ENCODE peak calls at places on chromosomes 5 and 9, in six cellular contexts. S is transverse colon, Y is esophagus squamous epithelium, V is ovary, O is heart left ventricle, H is tibial nerve. X is an unnamed sample. For H3K4me1, the result is how much of the 10 kb centered on the place peaks cover.

GRCh38 chr5:56900858-56901578 is 8.4 kb upstream of the SETD9 start:
- DNase-seq in Y (no peak), V (no peak), O (no peak), S (no peak), H (no peak), X (no peak)

GRCh38 chr5:170694911-170695310 is 88.6 kb upstream of the GABRP start:
- DNase-seq in Y (no peak), S (no peak), O (no peak), V (no peak), H (no peak), X (no peak)

GRCh38 chr5:142343531-142343930 is 18.7 kb upstream of the SPRY4 start:
- DNase-seq in O (no peak), V (no peak), Y (no peak), S (no peak), H (no peak), X (no peak)

GRCh38 chr9:136110082-136111061 is 8.3 kb downstream of the TMEM250 start:
- DNase-seq in V (peak), Y (no peak), O (no peak), S (no peak), H (no peak), X (no peak)

GRCh38 chr9:121354141-121354540 is 15.9 kb downstream of the STOM start:
- DNase-seq in O (no peak), Y (no peak), H (no peak), V (peak), S (peak), X (no peak)

GRCh38 chr9:136199391-136200288 is 5.3 kb downstream of the LHX3 start:
- DNase-seq in V (no peak), S (no peak), O (no peak), Y (no peak), H (no peak), X (no peak)

GRCh38 chr9:77943053-77943452 is 88.6 kb downstream of the GNAQ start:
- DNase-seq in V (no peak), O (no peak), H (no peak), S (no peak), Y (no peak), X (no peak)

GRCh38 chr5:5979362-5979760 is 399.0 kb downstream of the MED10 start:
- DNase-seq in H (no peak), Y (no peak), S (no peak), V (no peak), O (no peak), X (peak)

GRCh38 chr5:142245776-142246175 is 79.0 kb downstream of the SPRY4 start:
- DNase-seq in O (no peak), H (no peak), V (no peak), Y (no peak), S (no peak), X (no peak)

GRCh38 chr5:170857066-170857465 is 4.8 kb upstream of the RANBP17 start:
- DNase-seq in V (no peak), H (no peak), O (no peak), S (no peak), Y (no peak), X (no peak)

GRCh38 chr9:110452227-110452801 is 114.7 kb upstream of the TXNDC8 start:
- DNase-seq in V (no peak), H (no peak), O (no peak), S (no peak), Y (no peak), X (no peak)

GRCh38 chr5:37881359-37881758 is 41.5 kb upstream of the GDNF start:
- DNase-seq in Y (no peak), O (no peak), S (no peak), V (no peak), H (no peak), X (no peak)

GRCh38 chr5:167361841-167362240 is 929.6 kb upstream of the WWC1 start:
- DNase-seq in O (no peak), S (no peak), Y (no peak), V (no peak), H (no peak), X (no peak)

GRCh38 chr5:17156463-17156862 is 61.0 kb upstream of the BASP1 start:
- DNase-seq in O (no peak), S (no peak), H (no peak), Y (no peak), V (no peak), X (no peak)

GRCh38 chr5:74272019-74272775 is 368.3 kb downstream of the ENC1 start:
- DNase-seq in H (no peak), S (no peak), Y (no peak), O (no peak), V (no peak), X (no peak)

GRCh38 chr9:93064392-93065124 is 6.1 kb downstream of the SUSD3 start:
- DNase-seq in Y (peak), H (no peak), V (no peak), O (no peak), S (peak), X (no peak)

GRCh38 chr5:132478498-132478855 is 12.1 kb downstream of the IRF1 start:
- DNase-seq in H (no peak), V (no peak), Y (no peak), O (no peak), S (no peak), X (no peak)

GRCh38 chr9:129412814-129413536 is 207.9 kb downstream of the C9orf50 start:
- DNase-seq in O (peak), V (peak), S (peak), H (no peak), Y (no peak), X (peak)
- H3K27ac ChIP-seq in O (peak), V (peak), S (peak), H (peak), Y (peak), X (peak)

DNA sequence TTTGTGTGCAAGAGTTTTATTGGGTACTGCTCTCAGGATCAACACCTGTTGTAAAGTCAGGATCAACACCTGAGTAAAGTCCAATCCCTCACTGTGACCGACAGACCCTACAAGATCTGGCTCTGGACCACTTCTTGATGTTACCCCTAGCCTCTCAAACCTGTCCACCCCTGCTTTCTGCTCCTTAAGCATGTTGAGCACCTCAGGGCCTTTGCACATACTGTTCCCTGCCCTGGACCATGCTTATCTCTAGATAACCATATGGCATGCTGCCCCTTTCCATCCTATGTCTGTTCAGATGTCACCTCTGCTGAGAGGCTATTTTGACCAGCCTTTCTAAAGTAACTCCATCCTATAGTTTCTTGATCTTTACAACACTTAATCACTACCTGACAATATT is 269.6 kb downstream of the SMARCA2 start:
- DNase-seq in O (no peak), Y (no peak), V (no peak), H (no peak), S (no peak), X (no peak)
- H3K4me1 ChIP-seq in O (under half), Y (under half), V (under half), H (under half), S (under half), X (under half)

GRCh38 chr5:94508421-94509148 is 109.8 kb downstream of the KIAA0825 start:
- DNase-seq in Y (no peak), S (no peak), H (no peak), O (no peak), V (no peak), X (no peak)
- TF ChIP-seq POLR2A in Y (no peak), S (no peak), H (no peak), O (no peak), V (no peak), X (no peak)

GRCh38 chr9:114008667-114009410 is 69.3 kb downstream of the AMBP start:
- DNase-seq in O (no peak), Y (no peak), H (no peak), V (peak), S (no peak), X (peak)
- H3K27ac ChIP-seq in O (no peak), Y (no peak), H (no peak), V (no peak), S (no peak), X (no peak)

DNA sequence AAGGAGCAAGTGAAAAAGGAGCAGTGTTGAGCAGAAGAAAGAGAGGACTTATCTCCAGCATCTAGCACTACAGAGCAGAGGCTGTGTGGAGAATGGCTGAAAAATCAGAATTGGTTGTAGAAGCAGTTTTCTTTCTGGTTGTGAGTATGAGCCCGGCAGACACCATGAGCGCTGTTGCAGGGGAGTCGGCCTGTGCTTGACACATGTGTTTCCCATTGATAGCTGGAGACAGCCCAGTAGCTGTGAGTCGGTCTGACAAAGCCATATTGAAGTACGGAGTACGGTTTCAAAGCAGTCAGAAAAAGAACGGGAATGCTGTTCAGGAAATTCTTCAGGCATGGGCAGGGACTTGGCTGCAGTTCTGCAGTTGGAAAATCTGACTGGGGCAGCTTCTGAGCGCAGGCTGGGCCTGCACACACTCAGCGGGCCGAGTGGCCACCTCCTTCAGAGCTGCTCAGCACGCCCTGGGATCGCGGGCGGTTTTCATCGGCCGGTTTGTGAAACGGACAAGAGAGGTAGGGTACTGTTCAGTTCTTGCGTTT is at the start of gene SGCD:
- DNase-seq in V (peak), Y (no peak), O (peak), H (peak), S (peak), X (peak)
- H3K4me1 ChIP-seq in V (under half), Y (under half), O (under half), H (under half), S (under half), X (under half)

GRCh38 chr9:87792831-87793288 is 66.9 kb downstream of the CTSL start:
- DNase-seq in S (peak), H (peak), V (no peak), Y (no peak), O (peak), X (peak)
- TF ChIP-seq POLR2A in S (no peak), H (no peak), V (no peak), Y (no peak), O (no peak), X (no peak)

GRCh38 chr9:79663878-79664277 is 92.1 kb downstream of the TLE4 start:
- DNase-seq in Y (no peak), H (no peak), O (no peak), V (no peak), S (no peak), X (no peak)
- H3K27ac ChIP-seq in Y (no peak), H (no peak), O (no peak), V (no peak), S (no peak), X (no peak)

GRCh38 chr9:35911690-35912089 is 2.4 kb downstream of the SPAAR start:
- DNase-seq in V (no peak), O (peak), Y (no peak), H (no peak), S (no peak), X (no peak)
- H3K4me1 ChIP-seq in V (under half), O (half or more), Y (under half), H (half or more), S (half or more), X (under half)

X was measured in uterus.